ENCODE peak calls at places on chromosomes 3 and 15, in ten cellular contexts. One of them, this sample, is unnamed.
A peak's percentile ranks its signal among the peaks of the same experiment; 100 is the strongest.

GRCh38 chr15:87268675-87269074 is 987.9 kb downstream of the NTRK3 start:
- DNase-seq in lower lobe of right lung: no peak
- DNase-seq in thoracic aorta: no peak
- DNase-seq in CD8-positive, alpha-beta T cell: no peak
- DNase-seq in endodermal cell: no peak
- DNase-seq in body of pancreas: no peak
- DNase-seq in gastrocnemius medialis: no peak
- DNase-seq in upper lobe of right lung: no peak
- DNase-seq in heart right ventricle: no peak
- DNase-seq in tibial artery: no peak
- DNase-seq in this sample: no peak

GRCh38 chr3:32278714-32279113 is 40.2 kb downstream of the CMTM8 start:
- DNase-seq in lower lobe of right lung: no peak
- DNase-seq in thoracic aorta: no peak
- DNase-seq in CD8-positive, alpha-beta T cell: no peak
- DNase-seq in endodermal cell: no peak
- DNase-seq in body of pancreas: no peak
- DNase-seq in gastrocnemius medialis: no peak
- DNase-seq in upper lobe of right lung: no peak
- DNase-seq in heart right ventricle: no peak
- DNase-seq in tibial artery: no peak
- DNase-seq in this sample: no peak

GRCh38 chr3:45659661-45660566 is 29.3 kb upstream of the SACM1L start:
- DNase-seq in lower lobe of right lung: peak; percentile 76
- DNase-seq in thoracic aorta: no peak
- DNase-seq in CD8-positive, alpha-beta T cell: peak; percentile 32
- DNase-seq in endodermal cell: peak; percentile 93
- DNase-seq in body of pancreas: peak; percentile 80
- DNase-seq in gastrocnemius medialis: peak; percentile 57
- DNase-seq in upper lobe of right lung: peak; percentile 85
- DNase-seq in heart right ventricle: peak; percentile 75
- DNase-seq in tibial artery: peak; percentile 69
- DNase-seq in this sample: no peak

GRCh38 chr15:29008846-29009245 is 123.1 kb downstream of the APBA2 start:
- DNase-seq in lower lobe of right lung: no peak
- DNase-seq in thoracic aorta: no peak
- DNase-seq in CD8-positive, alpha-beta T cell: no peak
- DNase-seq in endodermal cell: no peak
- DNase-seq in body of pancreas: no peak
- DNase-seq in gastrocnemius medialis: no peak
- DNase-seq in upper lobe of right lung: no peak
- DNase-seq in heart right ventricle: no peak
- DNase-seq in tibial artery: no peak
- DNase-seq in this sample: no peak

GRCh38 chr15:75353604-75354003 is 6.8 kb downstream of the NEIL1 start:
- DNase-seq in lower lobe of right lung: no peak
- DNase-seq in thoracic aorta: no peak
- DNase-seq in CD8-positive, alpha-beta T cell: no peak
- DNase-seq in endodermal cell: no peak
- DNase-seq in body of pancreas: no peak
- DNase-seq in gastrocnemius medialis: no peak
- DNase-seq in upper lobe of right lung: no peak
- DNase-seq in heart right ventricle: no peak
- DNase-seq in tibial artery: no peak
- DNase-seq in this sample: peak; percentile 64

GRCh38 chr3:12476238-12476897 is 7.9 kb upstream of the TSEN2 start:
- DNase-seq in lower lobe of right lung: no peak
- DNase-seq in thoracic aorta: no peak
- DNase-seq in CD8-positive, alpha-beta T cell: no peak
- DNase-seq in endodermal cell: no peak
- DNase-seq in body of pancreas: no peak
- DNase-seq in gastrocnemius medialis: no peak
- DNase-seq in upper lobe of right lung: no peak
- DNase-seq in heart right ventricle: no peak
- DNase-seq in tibial artery: no peak
- DNase-seq in this sample: no peak

GRCh38 chr3:188747487-188747886 is 424.3 kb upstream of the TPRG1 start:
- DNase-seq in lower lobe of right lung: no peak
- DNase-seq in thoracic aorta: no peak
- DNase-seq in CD8-positive, alpha-beta T cell: no peak
- DNase-seq in endodermal cell: no peak
- DNase-seq in body of pancreas: no peak
- DNase-seq in gastrocnemius medialis: no peak
- DNase-seq in upper lobe of right lung: no peak
- DNase-seq in heart right ventricle: no peak
- DNase-seq in tibial artery: no peak
- DNase-seq in this sample: no peak

GRCh38 chr15:67132276-67132675 is 66.9 kb downstream of the SMAD3 start:
- DNase-seq in lower lobe of right lung: no peak
- DNase-seq in thoracic aorta: no peak
- DNase-seq in CD8-positive, alpha-beta T cell: no peak
- DNase-seq in endodermal cell: peak; percentile 37
- DNase-seq in body of pancreas: no peak
- DNase-seq in gastrocnemius medialis: no peak
- DNase-seq in upper lobe of right lung: no peak
- DNase-seq in heart right ventricle: no peak
- DNase-seq in tibial artery: no peak
- DNase-seq in this sample: no peak

GRCh38 chr15:95277266-95277665 is 1045.9 kb downstream of the MCTP2 start:
- DNase-seq in lower lobe of right lung: no peak
- DNase-seq in thoracic aorta: no peak
- DNase-seq in CD8-positive, alpha-beta T cell: no peak
- DNase-seq in endodermal cell: no peak
- DNase-seq in body of pancreas: no peak
- DNase-seq in gastrocnemius medialis: no peak
- DNase-seq in upper lobe of right lung: no peak
- DNase-seq in heart right ventricle: no peak
- DNase-seq in tibial artery: no peak
- DNase-seq in this sample: no peak

GRCh38 chr3:72515915-72516314 is 332.3 kb downstream of the SHQ1 start:
- DNase-seq in lower lobe of right lung: no peak
- DNase-seq in thoracic aorta: no peak
- DNase-seq in CD8-positive, alpha-beta T cell: no peak
- DNase-seq in endodermal cell: no peak
- DNase-seq in body of pancreas: no peak
- DNase-seq in gastrocnemius medialis: no peak
- DNase-seq in upper lobe of right lung: no peak
- DNase-seq in heart right ventricle: no peak
- DNase-seq in tibial artery: no peak
- DNase-seq in this sample: no peak

GRCh38 chr3:72505539-72506430 is 342.5 kb downstream of the SHQ1 start:
- DNase-seq in lower lobe of right lung: no peak
- DNase-seq in thoracic aorta: no peak
- DNase-seq in CD8-positive, alpha-beta T cell: no peak
- DNase-seq in endodermal cell: no peak
- DNase-seq in body of pancreas: no peak
- DNase-seq in gastrocnemius medialis: no peak
- DNase-seq in upper lobe of right lung: no peak
- DNase-seq in heart right ventricle: no peak
- DNase-seq in tibial artery: no peak
- DNase-seq in this sample: no peak

GRCh38 chr3:72510247-72510646 is 338.0 kb downstream of the SHQ1 start:
- DNase-seq in lower lobe of right lung: no peak
- DNase-seq in thoracic aorta: no peak
- DNase-seq in CD8-positive, alpha-beta T cell: no peak
- DNase-seq in endodermal cell: no peak
- DNase-seq in body of pancreas: no peak
- DNase-seq in gastrocnemius medialis: no peak
- DNase-seq in upper lobe of right lung: no peak
- DNase-seq in heart right ventricle: no peak
- DNase-seq in tibial artery: no peak
- DNase-seq in this sample: no peak
- H3K36me3 ChIP-seq in lower lobe of right lung: no peaks in the 10 kb centered on the region
- H3K36me3 ChIP-seq in thoracic aorta: no peaks in the 10 kb centered on the region
- H3K36me3 ChIP-seq in CD8-positive, alpha-beta T cell: no peaks in the 10 kb centered on the region
- H3K36me3 ChIP-seq in endodermal cell: no peaks in the 10 kb centered on the region
- H3K36me3 ChIP-seq in body of pancreas: no peaks in the 10 kb centered on the region
- H3K36me3 ChIP-seq in gastrocnemius medialis: no peaks in the 10 kb centered on the region
- H3K36me3 ChIP-seq in upper lobe of right lung: no peaks in the 10 kb centered on the region
- H3K36me3 ChIP-seq in heart right ventricle: no peaks in the 10 kb centered on the region
- H3K36me3 ChIP-seq in tibial artery: no peaks in the 10 kb centered on the region
- H3K36me3 ChIP-seq in this sample: no peaks in the 10 kb centered on the region

GRCh38 chr3:57805263-57805662 is 49.2 kb downstream of the SLMAP start:
- DNase-seq in lower lobe of right lung: no peak
- DNase-seq in thoracic aorta: no peak
- DNase-seq in CD8-positive, alpha-beta T cell: no peak
- DNase-seq in endodermal cell: no peak
- DNase-seq in body of pancreas: no peak
- DNase-seq in gastrocnemius medialis: no peak
- DNase-seq in upper lobe of right lung: no peak
- DNase-seq in heart right ventricle: no peak
- DNase-seq in tibial artery: no peak
- DNase-seq in this sample: no peak
- H3K9me3 ChIP-seq in lower lobe of right lung: no peaks in the 10 kb centered on the region
- H3K9me3 ChIP-seq in thoracic aorta: no peaks in the 10 kb centered on the region
- H3K9me3 ChIP-seq in CD8-positive, alpha-beta T cell: no peaks in the 10 kb centered on the region
- H3K9me3 ChIP-seq in endodermal cell: no peaks in the 10 kb centered on the region
- H3K9me3 ChIP-seq in body of pancreas: no peaks in the 10 kb centered on the region
- H3K9me3 ChIP-seq in gastrocnemius medialis: no peaks in the 10 kb centered on the region
- H3K9me3 ChIP-seq in upper lobe of right lung: no peaks in the 10 kb centered on the region
- H3K9me3 ChIP-seq in heart right ventricle: no peaks in the 10 kb centered on the region
- H3K9me3 ChIP-seq in tibial artery: no peaks in the 10 kb centered on the region
- H3K9me3 ChIP-seq in this sample: no peaks in the 10 kb centered on the region

DNA sequence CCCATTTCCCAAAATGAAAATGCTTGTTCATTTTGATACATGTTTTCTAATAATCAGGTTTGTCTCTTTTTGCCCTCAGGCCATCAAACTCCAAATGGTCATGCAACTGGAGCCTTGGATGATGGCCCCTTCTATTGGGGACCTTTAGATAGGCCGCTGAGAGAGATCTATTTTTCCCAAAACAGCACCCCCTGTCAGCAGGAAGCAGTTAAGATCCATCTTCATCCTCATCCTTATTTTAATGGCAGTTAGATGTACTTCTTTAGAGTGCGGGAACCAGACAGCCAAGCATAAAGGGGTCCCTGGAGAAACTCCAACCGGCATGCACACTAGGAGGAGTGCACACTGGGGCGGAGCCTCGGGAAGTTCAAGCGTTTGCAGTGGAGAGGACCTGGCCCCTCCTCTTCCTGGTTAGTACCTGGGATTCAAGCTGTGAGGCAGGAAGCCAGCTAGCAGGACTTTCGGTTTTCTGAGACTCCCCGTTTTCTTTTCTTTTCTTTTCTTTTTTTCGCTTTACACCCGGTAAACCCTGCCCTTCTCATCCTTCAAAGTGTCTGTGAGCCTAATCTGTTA is 31.9 kb upstream of the STRIT1 start:
- DNase-seq in lower lobe of right lung: peak; percentile 47
- DNase-seq in thoracic aorta: no peak
- DNase-seq in CD8-positive, alpha-beta T cell: no peak
- DNase-seq in endodermal cell: no peak
- DNase-seq in body of pancreas: peak; percentile 31
- DNase-seq in gastrocnemius medialis: no peak
- DNase-seq in upper lobe of right lung: no peak
- DNase-seq in heart right ventricle: no peak
- DNase-seq in tibial artery: no peak
- DNase-seq in this sample: no peak
- TF ChIP-seq CTCF in lower lobe of right lung: no peak
- TF ChIP-seq CTCF in thoracic aorta: no peak
- TF ChIP-seq CTCF in CD8-positive, alpha-beta T cell: no peak
- TF ChIP-seq CTCF in endodermal cell: peak; percentile 53
- TF ChIP-seq CTCF in body of pancreas: no peak
- TF ChIP-seq CTCF in gastrocnemius medialis: no peak
- TF ChIP-seq CTCF in upper lobe of right lung: no peak
- TF ChIP-seq CTCF in heart right ventricle: no peak
- TF ChIP-seq CTCF in tibial artery: no peak
- TF ChIP-seq CTCF in this sample: no peak

DNA sequence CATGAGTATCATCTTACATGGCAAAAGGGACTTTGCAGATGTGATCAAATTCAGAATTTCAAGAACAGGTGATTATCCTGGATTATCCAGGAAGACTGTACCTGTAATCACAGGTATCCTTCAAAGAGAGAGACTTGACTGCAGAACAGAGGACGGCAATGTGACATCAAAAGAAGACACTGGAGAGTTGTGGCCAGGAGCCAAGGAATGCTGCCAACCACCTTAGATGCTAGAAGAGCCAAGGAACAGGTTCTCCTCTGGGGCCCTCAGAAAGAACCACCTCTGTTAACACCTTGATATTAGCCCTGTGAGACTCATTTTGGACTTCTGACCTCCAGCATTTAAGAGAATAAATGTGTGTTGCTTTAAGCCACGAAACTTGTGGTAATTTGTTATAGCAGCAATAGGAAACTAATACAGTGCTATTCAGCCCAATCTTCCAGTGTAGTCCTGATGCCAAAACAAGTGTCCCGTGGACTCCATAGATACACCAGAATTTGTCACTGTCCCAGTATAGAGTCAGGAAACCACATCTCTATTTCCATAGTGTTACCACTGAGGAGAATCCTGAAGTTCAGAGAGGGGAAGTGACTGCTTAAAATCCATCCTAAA is 330.6 kb upstream of the TLE3 start:
- DNase-seq in lower lobe of right lung: no peak
- DNase-seq in thoracic aorta: no peak
- DNase-seq in CD8-positive, alpha-beta T cell: no peak
- DNase-seq in endodermal cell: no peak
- DNase-seq in body of pancreas: no peak
- DNase-seq in gastrocnemius medialis: no peak
- DNase-seq in upper lobe of right lung: no peak
- DNase-seq in heart right ventricle: no peak
- DNase-seq in tibial artery: no peak
- DNase-seq in this sample: no peak
- H3K36me3 ChIP-seq in lower lobe of right lung: no peaks in the 10 kb centered on the region
- H3K36me3 ChIP-seq in thoracic aorta: no peaks in the 10 kb centered on the region
- H3K36me3 ChIP-seq in CD8-positive, alpha-beta T cell: no peaks in the 10 kb centered on the region
- H3K36me3 ChIP-seq in endodermal cell: no peaks in the 10 kb centered on the region
- H3K36me3 ChIP-seq in body of pancreas: no peaks in the 10 kb centered on the region
- H3K36me3 ChIP-seq in gastrocnemius medialis: no peaks in the 10 kb centered on the region
- H3K36me3 ChIP-seq in upper lobe of right lung: no peaks in the 10 kb centered on the region
- H3K36me3 ChIP-seq in heart right ventricle: no peaks in the 10 kb centered on the region
- H3K36me3 ChIP-seq in tibial artery: no peaks in the 10 kb centered on the region
- H3K36me3 ChIP-seq in this sample: no peaks in the 10 kb centered on the region

GRCh38 chr15:26667222-26667988 is 105.5 kb downstream of the GABRB3 start:
- DNase-seq in lower lobe of right lung: peak; percentile 81
- DNase-seq in thoracic aorta: no peak
- DNase-seq in CD8-positive, alpha-beta T cell: no peak
- DNase-seq in endodermal cell: no peak
- DNase-seq in body of pancreas: peak; percentile 49
- DNase-seq in gastrocnemius medialis: no peak
- DNase-seq in upper lobe of right lung: peak; percentile 87
- DNase-seq in heart right ventricle: peak; percentile 5
- DNase-seq in tibial artery: no peak
- DNase-seq in this sample: peak; percentile 72
- H3K9me3 ChIP-seq in lower lobe of right lung: no peaks in the 10 kb centered on the region
- H3K9me3 ChIP-seq in thoracic aorta: no peaks in the 10 kb centered on the region
- H3K9me3 ChIP-seq in CD8-positive, alpha-beta T cell: no peaks in the 10 kb centered on the region
- H3K9me3 ChIP-seq in endodermal cell: no peaks in the 10 kb centered on the region
- H3K9me3 ChIP-seq in body of pancreas: no peaks in the 10 kb centered on the region
- H3K9me3 ChIP-seq in gastrocnemius medialis: no peaks in the 10 kb centered on the region
- H3K9me3 ChIP-seq in upper lobe of right lung: no peaks in the 10 kb centered on the region
- H3K9me3 ChIP-seq in heart right ventricle: peaks cover 9% of the 10 kb centered on the region
- H3K9me3 ChIP-seq in tibial artery: no peaks in the 10 kb centered on the region
- H3K9me3 ChIP-seq in this sample: no peaks in the 10 kb centered on the region

GRCh38 chr3:66196633-66197032 is 24.2 kb upstream of the SLC25A26 start:
- DNase-seq in lower lobe of right lung: no peak
- DNase-seq in thoracic aorta: no peak
- DNase-seq in CD8-positive, alpha-beta T cell: no peak
- DNase-seq in endodermal cell: no peak
- DNase-seq in body of pancreas: no peak
- DNase-seq in gastrocnemius medialis: no peak
- DNase-seq in upper lobe of right lung: no peak
- DNase-seq in heart right ventricle: no peak
- DNase-seq in tibial artery: no peak
- DNase-seq in this sample: no peak
- TF ChIP-seq CTCF in lower lobe of right lung: peak; percentile 15
- TF ChIP-seq CTCF in thoracic aorta: no peak
- TF ChIP-seq CTCF in CD8-positive, alpha-beta T cell: no peak
- TF ChIP-seq CTCF in endodermal cell: peak; percentile 57
- TF ChIP-seq CTCF in body of pancreas: peak; percentile 10
- TF ChIP-seq CTCF in gastrocnemius medialis: peak; percentile 30
- TF ChIP-seq CTCF in upper lobe of right lung: peak; percentile 38
- TF ChIP-seq CTCF in heart right ventricle: no peak
- TF ChIP-seq CTCF in tibial artery: peak; percentile 20
- TF ChIP-seq CTCF in this sample: no peak

This sample was measured in kidney.